ENCODE peak calls at places on chromosomes 11 and 22, in nine cellular contexts. One of them, this sample, is unnamed.

GRCh38 chr11:109697140-109697843 is 275.3 kb downstream of the C11orf87 start:
- DNase-seq in dermis microvascular lymphatic vessel endothelial cell: peak; percentile 34
- DNase-seq in T follicular helper cell: no peak
- DNase-seq in T-helper 9 cell: no peak
- DNase-seq in COR-L47: peak; percentile 64
- DNase-seq in lower lobe of right lung: no peak
- DNase-seq in Calu3: no peak
- DNase-seq in GM20000: peak; percentile 21
- DNase-seq in RWPE1: peak; percentile 13
- DNase-seq in this sample: peak; percentile 23

GRCh38 chr11:118899296-118899688 is 15.6 kb downstream of the CXCR5 start:
- DNase-seq in Calu3: no peak
- DNase-seq in T follicular helper cell: no peak
- DNase-seq in lower lobe of right lung: no peak
- DNase-seq in T-helper 9 cell: no peak
- DNase-seq in dermis microvascular lymphatic vessel endothelial cell: no peak
- DNase-seq in RWPE1: no peak
- DNase-seq in COR-L47: no peak
- DNase-seq in GM20000: no peak
- DNase-seq in this sample: no peak

GRCh38 chr11:3796346-3796745 is 1.0 kb downstream of the NUP98 start:
- DNase-seq in GM20000: no peak
- DNase-seq in COR-L47: no peak
- DNase-seq in dermis microvascular lymphatic vessel endothelial cell: no peak
- DNase-seq in T-helper 9 cell: no peak
- DNase-seq in RWPE1: no peak
- DNase-seq in lower lobe of right lung: no peak
- DNase-seq in T follicular helper cell: no peak
- DNase-seq in Calu3: no peak
- DNase-seq in this sample: no peak

GRCh38 chr11:73141309-73142127 is 600 bp downstream of the FCHSD2 start:
- DNase-seq in GM20000: peak; percentile 77
- DNase-seq in lower lobe of right lung: peak; percentile 87
- DNase-seq in RWPE1: peak; percentile 55
- DNase-seq in T follicular helper cell: peak; percentile 53
- DNase-seq in dermis microvascular lymphatic vessel endothelial cell: no peak
- DNase-seq in T-helper 9 cell: peak; percentile 52
- DNase-seq in COR-L47: peak; percentile 60
- DNase-seq in Calu3: peak; percentile 52
- DNase-seq in this sample: peak; percentile 69

GRCh38 chr22:39546889-39547586 is 14.5 kb upstream of the RPS19BP1 start:
- DNase-seq in Calu3: no peak
- DNase-seq in T follicular helper cell: no peak
- DNase-seq in dermis microvascular lymphatic vessel endothelial cell: no peak
- DNase-seq in GM20000: no peak
- DNase-seq in COR-L47: peak; percentile 41
- DNase-seq in RWPE1: no peak
- DNase-seq in lower lobe of right lung: no peak
- DNase-seq in T-helper 9 cell: no peak
- DNase-seq in this sample: no peak

GRCh38 chr11:128323381-128323780 is 264.0 kb downstream of the ETS1 start:
- DNase-seq in dermis microvascular lymphatic vessel endothelial cell: no peak
- DNase-seq in Calu3: no peak
- DNase-seq in RWPE1: no peak
- DNase-seq in GM20000: peak; percentile 49
- DNase-seq in T follicular helper cell: no peak
- DNase-seq in COR-L47: no peak
- DNase-seq in lower lobe of right lung: no peak
- DNase-seq in T-helper 9 cell: no peak
- DNase-seq in this sample: peak; percentile 58

GRCh38 chr11:88359529-88359928 is 22.0 kb upstream of the CTSC start:
- DNase-seq in T-helper 9 cell: no peak
- DNase-seq in COR-L47: no peak
- DNase-seq in RWPE1: no peak
- DNase-seq in T follicular helper cell: no peak
- DNase-seq in Calu3: no peak
- DNase-seq in dermis microvascular lymphatic vessel endothelial cell: no peak
- DNase-seq in GM20000: no peak
- DNase-seq in lower lobe of right lung: no peak
- DNase-seq in this sample: peak; percentile 39

GRCh38 chr11:12962306-12962705 is 46.8 kb upstream of the RASSF10 start:
- DNase-seq in T-helper 9 cell: no peak
- DNase-seq in Calu3: no peak
- DNase-seq in T follicular helper cell: no peak
- DNase-seq in dermis microvascular lymphatic vessel endothelial cell: no peak
- DNase-seq in COR-L47: no peak
- DNase-seq in RWPE1: no peak
- DNase-seq in GM20000: no peak
- DNase-seq in lower lobe of right lung: no peak
- DNase-seq in this sample: no peak

GRCh38 chr11:27721505-27722116 is 21.4 kb upstream of the BDNF start:
- DNase-seq in T follicular helper cell: no peak
- DNase-seq in Calu3: peak; percentile 6
- DNase-seq in GM20000: no peak
- DNase-seq in lower lobe of right lung: no peak
- DNase-seq in dermis microvascular lymphatic vessel endothelial cell: no peak
- DNase-seq in RWPE1: no peak
- DNase-seq in COR-L47: no peak
- DNase-seq in T-helper 9 cell: no peak
- DNase-seq in this sample: peak; percentile 10

GRCh38 chr22:25172153-25172552 is 27.5 kb upstream of the CRYBB3 start:
- DNase-seq in RWPE1: no peak
- DNase-seq in T-helper 9 cell: peak; percentile 8
- DNase-seq in Calu3: peak; percentile 72
- DNase-seq in COR-L47: peak; percentile 19
- DNase-seq in lower lobe of right lung: no peak
- DNase-seq in T follicular helper cell: peak; percentile 3
- DNase-seq in dermis microvascular lymphatic vessel endothelial cell: peak; percentile 30
- DNase-seq in GM20000: peak; percentile 58
- DNase-seq in this sample: peak; percentile 52

GRCh38 chr11:16326679-16327297 is 29.6 kb downstream of the SOX6 start:
- DNase-seq in lower lobe of right lung: no peak
- DNase-seq in GM20000: no peak
- DNase-seq in T follicular helper cell: no peak
- DNase-seq in COR-L47: no peak
- DNase-seq in Calu3: no peak
- DNase-seq in T-helper 9 cell: no peak
- DNase-seq in dermis microvascular lymphatic vessel endothelial cell: no peak
- DNase-seq in RWPE1: no peak
- DNase-seq in this sample: no peak

GRCh38 chr11:85772700-85773099 is 38.2 kb downstream of the SYTL2 start:
- DNase-seq in Calu3: no peak
- DNase-seq in lower lobe of right lung: no peak
- DNase-seq in T follicular helper cell: no peak
- DNase-seq in dermis microvascular lymphatic vessel endothelial cell: no peak
- DNase-seq in T-helper 9 cell: no peak
- DNase-seq in GM20000: no peak
- DNase-seq in RWPE1: no peak
- DNase-seq in COR-L47: no peak
- DNase-seq in this sample: no peak

GRCh38 chr11:57900315-57900714 is 123.4 kb upstream of the OR9Q1 start:
- DNase-seq in Calu3: peak; percentile 28
- DNase-seq in dermis microvascular lymphatic vessel endothelial cell: no peak
- DNase-seq in T-helper 9 cell: no peak
- DNase-seq in T follicular helper cell: no peak
- DNase-seq in RWPE1: peak; percentile 37
- DNase-seq in COR-L47: no peak
- DNase-seq in lower lobe of right lung: no peak
- DNase-seq in GM20000: no peak
- DNase-seq in this sample: no peak

GRCh38 chr11:73524774-73525173 is 73.1 kb downstream of the FAM168A start:
- DNase-seq in dermis microvascular lymphatic vessel endothelial cell: no peak
- DNase-seq in GM20000: no peak
- DNase-seq in lower lobe of right lung: no peak
- DNase-seq in COR-L47: no peak
- DNase-seq in T-helper 9 cell: no peak
- DNase-seq in T follicular helper cell: no peak
- DNase-seq in Calu3: no peak
- DNase-seq in RWPE1: no peak
- DNase-seq in this sample: no peak

GRCh38 chr11:11966826-11967668 is 41.4 kb downstream of the DKK3 start:
- DNase-seq in T-helper 9 cell: peak; percentile 56
- DNase-seq in Calu3: peak; percentile 82
- DNase-seq in lower lobe of right lung: peak; percentile 78
- DNase-seq in GM20000: peak; percentile 76
- DNase-seq in dermis microvascular lymphatic vessel endothelial cell: no peak
- DNase-seq in COR-L47: peak; percentile 59
- DNase-seq in T follicular helper cell: peak; percentile 38
- DNase-seq in RWPE1: peak; percentile 54
- DNase-seq in this sample: peak; percentile 87

GRCh38 chr11:69385832-69386415 is 92.0 kb downstream of the MYEOV start:
- DNase-seq in lower lobe of right lung: no peak
- DNase-seq in RWPE1: no peak
- DNase-seq in GM20000: no peak
- DNase-seq in T-helper 9 cell: no peak
- DNase-seq in T follicular helper cell: no peak
- DNase-seq in dermis microvascular lymphatic vessel endothelial cell: no peak
- DNase-seq in COR-L47: no peak
- DNase-seq in Calu3: no peak
- DNase-seq in this sample: no peak

GRCh38 chr11:69437001-69437875 is 44.2 kb upstream of the LINC01488 start:
- DNase-seq in COR-L47: no peak
- DNase-seq in lower lobe of right lung: peak; percentile 84
- DNase-seq in RWPE1: peak; percentile 96
- DNase-seq in Calu3: peak; percentile 94
- DNase-seq in dermis microvascular lymphatic vessel endothelial cell: no peak
- DNase-seq in GM20000: no peak
- DNase-seq in T follicular helper cell: no peak
- DNase-seq in T-helper 9 cell: no peak
- DNase-seq in this sample: no peak

GRCh38 chr11:31794546-31794945 is 16.6 kb downstream of the PAX6 start:
- DNase-seq in RWPE1: no peak
- DNase-seq in Calu3: no peak
- DNase-seq in COR-L47: no peak
- DNase-seq in lower lobe of right lung: no peak
- DNase-seq in dermis microvascular lymphatic vessel endothelial cell: no peak
- DNase-seq in GM20000: no peak
- DNase-seq in T-helper 9 cell: no peak
- DNase-seq in T follicular helper cell: no peak
- DNase-seq in this sample: no peak

GRCh38 chr22:49827853-49828598 is at the start of gene BRD1:
- DNase-seq in Calu3: peak; percentile 65
- DNase-seq in T follicular helper cell: no peak
- DNase-seq in GM20000: peak; percentile 90
- DNase-seq in lower lobe of right lung: peak; percentile 78
- DNase-seq in dermis microvascular lymphatic vessel endothelial cell: peak; percentile 40
- DNase-seq in RWPE1: peak; percentile 24
- DNase-seq in COR-L47: peak; percentile 54
- DNase-seq in T-helper 9 cell: peak; percentile 48
- DNase-seq in this sample: peak; percentile 82

This sample was measured in GM10248.